ENCODE peak calls at places on chromosomes 5 and 9, in eight cellular contexts. Y, U, Q, M, O, D, N and T are unnamed samples.

GRCh38 chr9:126581893-126582292 is 31.8 kb upstream of the LMX1B start:
- DNase-seq in Y (no peak), D (no peak), N (no peak), Q (no peak), M (no peak), U (no peak), O (no peak), T (no peak)

GRCh38 chr5:11760940-11761603 is 143.2 kb downstream of the CTNND2 start:
- DNase-seq in Y (no peak), N (no peak), Q (no peak), U (no peak), O (no peak), D (no peak), M (no peak), T (no peak)

GRCh38 chr5:160188151-160188967 is 40.9 kb upstream of the FABP6 start:
- DNase-seq in Q (no peak), M (no peak), Y (peak; percentile 72), N (peak; percentile 77), O (no peak), U (peak; percentile 27), D (no peak), T (peak; percentile 65)

GRCh38 chr5:553874-554273 is 29.6 kb upstream of the SLC9A3 start:
- DNase-seq in Q (no peak), M (no peak), O (no peak), Y (no peak), U (peak; percentile 86), D (no peak), N (no peak), T (no peak)

GRCh38 chr5:77993799-77994318 is 217.7 kb upstream of the TBCA start:
- DNase-seq in M (no peak), U (no peak), D (no peak), Y (no peak), O (no peak), Q (no peak), N (no peak), T (no peak)

GRCh38 chr5:148072207-148072606 is 8.4 kb downstream of the SPINK5 start:
- DNase-seq in M (no peak), Q (no peak), N (no peak), D (no peak), Y (no peak), O (no peak), U (no peak), T (no peak)

GRCh38 chr5:177370488-177371119 is 12.9 kb downstream of the RGS14 start:
- DNase-seq in M (peak; percentile 93), D (peak; percentile 72), N (peak; percentile 99), U (peak; percentile 95), O (peak; percentile 29), Y (peak; percentile 79), Q (peak; percentile 65), T (peak; percentile 67)

GRCh38 chr5:137114529-137114928 is 384.6 kb downstream of the SPOCK1 start:
- DNase-seq in N (no peak), D (no peak), Y (peak; percentile 49), U (peak; percentile 37), Q (no peak), M (no peak), O (no peak), T (no peak)

GRCh38 chr5:129852747-129853352 is 51.4 kb upstream of the CHSY3 start:
- DNase-seq in M (peak; percentile 67), N (peak; percentile 91), U (peak; percentile 67), Y (peak; percentile 73), Q (peak; percentile 12), O (peak; percentile 52), D (peak; percentile 26), T (no peak)
- TF ChIP-seq CTCF in M (peak; percentile 98), N (peak; percentile 88), U (peak; percentile 86), Y (peak; percentile 99), Q (peak; percentile 94), O (peak; percentile 98), D (peak; percentile 97), T (peak; percentile 97)

GRCh38 chr9:79757906-79758669 is 186.3 kb downstream of the TLE4 start:
- DNase-seq in D (no peak), O (no peak), Q (no peak), M (no peak), U (peak; percentile 10), N (no peak), Y (peak; percentile 33), T (no peak)
- TF ChIP-seq CTCF in D (peak; percentile 55), O (peak; percentile 49), Q (peak; percentile 41), M (peak; percentile 40), U (peak; percentile 49), N (no peak), Y (peak; percentile 47), T (peak; percentile 46)

GRCh38 chr9:12065050-12065449 is 628.1 kb upstream of the TYRP1 start:
- DNase-seq in Q (no peak), N (no peak), O (no peak), M (no peak), Y (peak; percentile 38), U (no peak), D (no peak), T (no peak)
- TF ChIP-seq CTCF in Q (no peak), N (no peak), O (no peak), M (no peak), Y (no peak), U (no peak), D (no peak), T (no peak)

GRCh38 chr5:43010956-43011355 is 29.2 kb downstream of the ANXA2R start:
- DNase-seq in D (no peak), Y (peak; percentile 35), U (no peak), Q (no peak), N (no peak), O (no peak), M (no peak), T (no peak)
- TF ChIP-seq CTCF in D (no peak), Y (no peak), U (no peak), Q (no peak), N (no peak), O (no peak), M (no peak), T (no peak)

GRCh38 chr5:181184845-181185216 is 20.2 kb downstream of the TRIM7 start:
- DNase-seq in O (no peak), Q (no peak), N (no peak), Y (no peak), M (no peak), D (no peak), U (peak; percentile 60), T (no peak)

GRCh38 chr5:181186022-181186421 is 19.0 kb downstream of the TRIM7 start:
- DNase-seq in D (no peak), O (no peak), Y (no peak), N (no peak), Q (no peak), U (no peak), M (no peak), T (no peak)

GRCh38 chr5:181186902-181187499 is 18.0 kb downstream of the TRIM7 start:
- DNase-seq in Q (no peak), M (no peak), D (no peak), U (peak; percentile 67), O (no peak), N (no peak), Y (peak; percentile 39), T (no peak)

GRCh38 chr5:181187500-181188213 is 17.3 kb downstream of the TRIM7 start:
- DNase-seq in O (peak; percentile 22), U (peak; percentile 94), N (peak; percentile 92), Q (no peak), M (peak; percentile 46), Y (peak; percentile 79), D (peak; percentile 55), T (no peak)

GRCh38 chr5:181185560-181185959 is 19.4 kb downstream of the TRIM7 start:
- DNase-seq in D (no peak), N (no peak), Q (no peak), Y (no peak), O (no peak), U (no peak), M (no peak), T (no peak)
- TF ChIP-seq CTCF in D (no peak), N (no peak), Q (no peak), Y (no peak), O (no peak), U (no peak), M (no peak), T (no peak)

GRCh38 chr5:114780290-114780689 is 389.4 kb downstream of the TRIM36 start:
- DNase-seq in U (no peak), D (no peak), Q (no peak), M (no peak), Y (no peak), N (no peak), O (no peak), T (no peak)

GRCh38 chr5:114782217-114782616 is 387.5 kb downstream of the TRIM36 start:
- DNase-seq in O (no peak), U (no peak), D (no peak), M (no peak), Q (no peak), N (no peak), Y (no peak), T (no peak)

GRCh38 chr5:114782869-114783268 is 386.8 kb downstream of the TRIM36 start:
- DNase-seq in Y (peak; percentile 21), U (peak; percentile 2), D (no peak), O (no peak), Q (no peak), M (no peak), N (peak; percentile 57), T (no peak)
- TF ChIP-seq CTCF in Y (no peak), U (no peak), D (no peak), O (no peak), Q (no peak), M (no peak), N (no peak), T (no peak)

GRCh38 chr5:35877655-35878054 is 21.0 kb downstream of the IL7R start:
- DNase-seq in D (no peak), Q (no peak), O (no peak), Y (no peak), N (no peak), U (no peak), M (no peak), T (no peak)

GRCh38 chr5:35881758-35882157 is 25.1 kb downstream of the IL7R start:
- DNase-seq in O (no peak), M (no peak), Q (no peak), U (no peak), Y (no peak), N (no peak), D (no peak), T (no peak)

GRCh38 chr5:35878079-35878478 is 21.4 kb downstream of the IL7R start:
- DNase-seq in Q (no peak), U (no peak), O (no peak), Y (no peak), N (no peak), D (no peak), M (no peak), T (no peak)

GRCh38 chr5:35880166-35880565 is 23.5 kb downstream of the IL7R start:
- DNase-seq in U (no peak), D (no peak), O (no peak), Q (no peak), Y (no peak), N (no peak), M (no peak), T (no peak)

DNA sequence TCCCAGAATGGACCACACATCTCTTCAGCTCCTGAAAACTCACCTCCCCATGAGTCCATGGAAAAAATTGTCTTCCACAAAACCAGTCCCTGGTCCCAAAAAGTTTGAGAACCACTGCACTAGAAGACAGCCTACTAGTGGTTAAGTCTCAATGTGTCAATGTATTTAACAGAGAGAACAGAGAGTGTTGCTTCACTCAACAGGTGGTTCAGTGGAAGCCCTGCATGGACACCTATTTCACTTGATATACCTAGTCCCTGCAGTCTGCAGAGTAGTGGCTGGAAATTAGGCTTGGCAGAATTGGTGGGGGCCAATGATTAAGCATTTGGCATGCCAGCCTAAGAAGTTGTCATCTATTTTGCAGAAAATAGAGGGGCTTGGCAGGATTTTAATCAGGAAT is 23.0 kb downstream of the IL7R start:
- DNase-seq in N (no peak), Y (no peak), U (no peak), Q (no peak), O (no peak), M (no peak), D (no peak), T (no peak)
- TF ChIP-seq CTCF in N (no peak), Y (no peak), U (no peak), Q (no peak), O (no peak), M (no peak), D (no peak), T (no peak)